ENCODE peak calls at places on chromosome 21, in seven cellular contexts. Q is breast epithelium, A is fibroblast of lung, J is mammary epithelial cell, S is SK-N-SH, C is MM.1S, Y is uterus. P is an unnamed sample.

GRCh38 chr21:39263372-39263771 is 50.1 kb downstream of the BRWD1 start:
- DNase-seq in Q (no peak), A (peak; percentile 81), J (peak; percentile 24), S (no peak), C (no peak), Y (no peak), P (no peak)

GRCh38 chr21:27648560-27648959 is 681.7 kb upstream of the ADAMTS5 start:
- DNase-seq in Q (no peak), A (peak; percentile 74), J (peak; percentile 85), S (no peak), C (no peak), Y (no peak), P (no peak)

GRCh38 chr21:36388835-36389234 is 3.6 kb downstream of the CHAF1B start:
- DNase-seq in Q (no peak), A (peak; percentile 35), J (peak; percentile 37), S (peak; percentile 49), C (no peak), Y (no peak), P (peak; percentile 20)

GRCh38 chr21:42227909-42228708 is 9.2 kb downstream of the ABCG1 start:
- DNase-seq in Q (peak; percentile 67), A (peak; percentile 97), J (peak; percentile 95), S (peak; percentile 45), C (peak; percentile 96), Y (peak; percentile 46), P (no peak)

GRCh38 chr21:27772816-27773215 is 805.9 kb upstream of the ADAMTS5 start:
- DNase-seq in Q (no peak), A (no peak), J (no peak), S (no peak), C (no peak), Y (no peak), P (no peak)

GRCh38 chr21:18499761-18500376 is 96.3 kb upstream of the TMPRSS15 start:
- DNase-seq in Q (no peak), A (peak; percentile 52), J (no peak), S (peak; percentile 3), C (peak; percentile 73), Y (no peak), P (peak; percentile 29)

GRCh38 chr21:28439246-28439645 is 553.4 kb downstream of the LTN1 start:
- DNase-seq in Q (no peak), A (peak; percentile 51), J (no peak), S (no peak), C (no peak), Y (no peak), P (no peak)

GRCh38 chr21:15422761-15423160 is 307.0 kb upstream of the USP25 start:
- DNase-seq in Q (no peak), A (peak; percentile 18), J (peak; percentile 99), S (no peak), C (no peak), Y (no peak), P (no peak)

GRCh38 chr21:41823906-41824305 is 55.2 kb downstream of the PRDM15 start:
- DNase-seq in Q (no peak), A (no peak), J (no peak), S (no peak), C (no peak), Y (no peak), P (no peak)

GRCh38 chr21:31354604-31355443 is 10.8 kb upstream of the TIAM1 start:
- DNase-seq in Q (peak; percentile 87), A (peak; percentile 57), J (peak; percentile 99), S (no peak), C (no peak), Y (no peak), P (no peak)

GRCh38 chr21:26136686-26137085 is 33.9 kb downstream of the APP start:
- DNase-seq in Q (no peak), A (no peak), J (no peak), S (no peak), C (peak; percentile 90), Y (no peak), P (no peak)

GRCh38 chr21:38843806-38844479 is 38.2 kb downstream of the ETS2 start:
- DNase-seq in Q (no peak), A (peak; percentile 91), J (peak; percentile 71), S (no peak), C (no peak), Y (no peak), P (no peak)

GRCh38 chr21:27371065-27371464 is 404.2 kb upstream of the ADAMTS5 start:
- DNase-seq in Q (no peak), A (peak; percentile 22), J (no peak), S (no peak), C (no peak), Y (no peak), P (no peak)

GRCh38 chr21:37433441-37433840 is 66.9 kb downstream of the DYRK1A start:
- DNase-seq in Q (no peak), A (no peak), J (no peak), S (no peak), C (no peak), Y (no peak), P (no peak)
- H3K27ac ChIP-seq in Q (no peak overlapping the region), A (no peak overlapping the region), J (no peak overlapping the region), S (peak overlapping the region; percentile 97), C (no peak overlapping the region), Y (no peak overlapping the region), P (no peak overlapping the region)

GRCh38 chr21:45540601-45540970 is 1.7 kb downstream of the SLC19A1 start:
- DNase-seq in Q (no peak), A (no peak), J (no peak), S (peak; percentile 30), C (no peak), Y (no peak), P (no peak)

GRCh38 chr21:45539796-45540600 is 2.2 kb downstream of the SLC19A1 start:
- DNase-seq in Q (no peak), A (no peak), J (no peak), S (no peak), C (no peak), Y (peak; percentile 13), P (no peak)

GRCh38 chr21:45542667-45543370 is 579 bp upstream of the SLC19A1 start:
- DNase-seq in Q (peak; percentile 18), A (no peak), J (no peak), S (peak; percentile 62), C (no peak), Y (peak; percentile 25), P (no peak)

GRCh38 chr21:45542242-45542666 is at the start of gene SLC19A1:
- DNase-seq in Q (peak; percentile 24), A (peak; percentile 51), J (peak; percentile 22), S (peak; percentile 99), C (peak; percentile 87), Y (peak; percentile 70), P (no peak)

GRCh38 chr21:45541221-45542039 is 810 bp downstream of the SLC19A1 start:
- DNase-seq in Q (peak; percentile 54), A (peak; percentile 49), J (peak; percentile 39), S (peak; percentile 95), C (peak; percentile 94), Y (peak; percentile 72), P (no peak)
- H3K27ac ChIP-seq in Q (no peak overlapping the region), A (no peak overlapping the region), J (no peak overlapping the region), S (peak overlapping the region; percentile 74), C (peak overlapping the region; percentile 2), Y (peak overlapping the region; percentile 42), P (no peak overlapping the region)

DNA sequence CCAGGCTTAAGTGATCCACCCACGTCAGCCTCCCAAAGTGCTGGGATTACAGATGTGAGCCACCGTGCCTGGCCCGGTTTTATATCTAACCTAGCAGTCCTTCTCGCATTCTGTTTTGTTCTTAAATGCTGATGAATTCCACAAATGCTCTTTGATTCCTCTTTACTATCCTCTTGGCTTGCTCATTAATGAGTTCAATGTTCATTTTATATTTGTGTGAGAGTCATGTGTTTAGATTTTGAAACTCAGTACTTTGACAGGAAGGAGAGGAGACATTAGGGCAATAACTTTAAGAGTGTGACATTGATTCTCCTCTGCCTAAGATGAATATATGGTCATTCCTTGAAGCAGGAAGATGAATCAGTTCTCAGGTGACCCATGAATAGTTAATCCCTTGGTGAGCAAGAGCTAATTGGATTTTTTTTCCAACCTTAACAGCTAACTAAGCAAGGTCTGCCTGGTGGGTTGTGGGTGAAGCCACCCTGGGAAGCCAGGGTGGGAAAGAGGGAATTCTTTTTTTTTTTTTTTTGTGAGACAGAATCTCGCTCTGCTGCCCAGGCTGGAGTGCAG is 84.2 kb downstream of the MRPS6 start:
- DNase-seq in Q (no peak), A (no peak), J (peak; percentile 8), S (no peak), C (no peak), Y (no peak), P (no peak)
- H3K27ac ChIP-seq in Q (no peak overlapping the region), A (no peak overlapping the region), J (no peak overlapping the region), S (no peak overlapping the region), C (no peak overlapping the region), Y (no peak overlapping the region), P (no peak overlapping the region)

DNA sequence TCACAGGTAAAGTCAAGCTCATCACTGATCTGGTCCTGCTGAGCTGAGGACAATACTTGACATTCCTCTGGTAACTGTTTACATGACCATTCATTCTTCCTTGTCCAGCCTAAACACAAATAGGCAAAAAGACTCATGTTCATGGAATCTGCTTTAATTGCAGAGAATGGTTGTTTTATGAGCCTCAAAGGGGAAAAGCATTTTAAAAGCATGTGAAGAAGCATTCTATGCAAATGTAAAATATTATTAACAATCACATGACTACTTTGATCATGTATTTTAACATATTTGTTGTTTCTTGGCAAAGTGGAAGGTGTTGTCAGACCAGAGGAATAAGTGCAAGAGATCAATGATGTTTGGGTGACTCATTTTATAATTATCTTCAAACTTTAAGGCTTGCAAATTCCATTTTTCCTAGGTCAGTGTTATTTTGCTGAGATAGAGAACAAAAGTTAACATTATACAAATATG is 133.7 kb downstream of the RUNX1 start:
- DNase-seq in Q (no peak), A (peak; percentile 58), J (no peak), S (no peak), C (no peak), Y (no peak), P (no peak)
- H3K27ac ChIP-seq in Q (no peak overlapping the region), A (no peak overlapping the region), J (no peak overlapping the region), S (no peak overlapping the region), C (no peak overlapping the region), Y (no peak overlapping the region), P (no peak overlapping the region)

GRCh38 chr21:44583800-44584147 is 3.4 kb upstream of the KRTAP10-5 start:
- DNase-seq in Q (no peak), A (no peak), J (peak; percentile 29), S (no peak), C (no peak), Y (no peak), P (no peak)
- H3K27ac ChIP-seq in Q (no peak overlapping the region), A (no peak overlapping the region), J (no peak overlapping the region), S (no peak overlapping the region), C (no peak overlapping the region), Y (no peak overlapping the region), P (no peak overlapping the region)

GRCh38 chr21:46056450-46056903 is 41.4 kb upstream of the COL6A2 start:
- DNase-seq in Q (peak; percentile 69), A (peak; percentile 98), J (no peak), S (no peak), C (no peak), Y (peak; percentile 97), P (no peak)
- H3K27ac ChIP-seq in Q (peak overlapping the region; percentile 84), A (peak overlapping the region; percentile 94), J (no peak overlapping the region), S (no peak overlapping the region), C (no peak overlapping the region), Y (peak overlapping the region; percentile 99), P (no peak overlapping the region)